ENCODE peak calls at places on chromosome 13, in four cellular contexts. V is IMR-90, W is neuronal stem cell, G is hepatocyte. J is an unnamed sample.

GRCh38 chr13:20182231-20182846 is 10.4 kb downstream of the GJB2 start:
- DNase-seq in G (peak; percentile 86), W (peak; percentile 74), V (peak; percentile 80), J (peak; percentile 79)

GRCh38 chr13:94345374-94346195 is 133.9 kb downstream of the DCT start:
- DNase-seq in V (peak; percentile 44), G (peak; percentile 26), W (no peak), J (no peak)

GRCh38 chr13:41017153-41017552 is 2.0 kb downstream of the ELF1 start:
- DNase-seq in V (no peak), G (peak; percentile 26), W (no peak), J (no peak)

GRCh38 chr13:31824705-31825512 is 85.6 kb downstream of the RXFP2 start:
- DNase-seq in V (peak; percentile 16), W (no peak), G (no peak), J (no peak)

GRCh38 chr13:95184317-95184716 is 116.9 kb downstream of the ABCC4 start:
- DNase-seq in V (no peak), W (no peak), G (no peak), J (no peak)

GRCh38 chr13:41345165-41345920 is 34.3 kb downstream of the NAA16 start:
- DNase-seq in G (no peak), V (no peak), W (no peak), J (no peak)

GRCh38 chr13:52983836-52984235 is 44.8 kb upstream of the OLFM4 start:
- DNase-seq in V (no peak), G (no peak), W (no peak), J (no peak)

GRCh38 chr13:21458457-21458815 is 667 bp downstream of the ZDHHC20 start:
- DNase-seq in V (no peak), G (peak; percentile 69), W (no peak), J (peak; percentile 78)

GRCh38 chr13:111004444-111004843 is 89.6 kb upstream of the ANKRD10 start:
- DNase-seq in V (no peak), W (no peak), G (no peak), J (no peak)

GRCh38 chr13:114057131-114058050 is 75.0 kb downstream of the RASA3 start:
- DNase-seq in V (no peak), W (no peak), G (no peak), J (no peak)

GRCh38 chr13:112928958-112929777 is 39.8 kb upstream of the MCF2L start:
- DNase-seq in W (no peak), G (peak; percentile 81), V (peak; percentile 28), J (no peak)

GRCh38 chr13:22561581-22561980 is 619.2 kb upstream of the SGCG start:
- DNase-seq in V (no peak), W (no peak), G (no peak), J (no peak)

GRCh38 chr13:39341238-39341637 is 261.8 kb downstream of the LHFPL6 start:
- DNase-seq in V (no peak), G (no peak), W (no peak), J (no peak)

GRCh38 chr13:98595134-98595533 is 18.2 kb upstream of the STK24 start:
- DNase-seq in G (no peak), W (no peak), V (no peak), J (no peak)

GRCh38 chr13:50357586-50358118 is 342.4 kb downstream of the KCNRG start:
- DNase-seq in V (peak; percentile 93), W (no peak), G (peak; percentile 70), J (no peak)

GRCh38 chr13:25276748-25277147 is 10.5 kb downstream of the MTMR6 start:
- DNase-seq in G (no peak), V (peak; percentile 65), W (no peak), J (no peak)

GRCh38 chr13:25286969-25287961 is at the start of gene MTMR6:
- DNase-seq in V (peak; percentile 82), W (peak; percentile 85), G (peak; percentile 94), J (peak; percentile 90)

GRCh38 chr13:25281193-25281936 is 5.9 kb downstream of the MTMR6 start:
- DNase-seq in V (peak; percentile 3), G (no peak), W (no peak), J (no peak)

GRCh38 chr13:25286308-25286968 is 850 bp downstream of the MTMR6 start:
- DNase-seq in V (peak; percentile 58), W (peak; percentile 5), G (peak; percentile 46), J (peak; percentile 36)

GRCh38 chr13:25281937-25282332 is 5.4 kb downstream of the MTMR6 start:
- DNase-seq in G (no peak), V (no peak), W (no peak), J (no peak)
- H3K4me2 ChIP-seq in G (no peak overlapping the region), V (no peak overlapping the region), W (no peak overlapping the region), J (no peak overlapping the region)

GRCh38 chr13:51946163-51946669 is 65.0 kb downstream of the ATP7B start:
- DNase-seq in G (no peak), W (no peak), V (no peak), J (no peak)

GRCh38 chr13:51945149-51945548 is 66.1 kb downstream of the ATP7B start:
- DNase-seq in G (no peak), V (no peak), W (no peak), J (no peak)

GRCh38 chr13:51944428-51944827 is 66.8 kb downstream of the ATP7B start:
- DNase-seq in W (no peak), G (no peak), V (no peak), J (no peak)

GRCh38 chr13:51942189-51942588 is 69.1 kb downstream of the ATP7B start:
- DNase-seq in W (no peak), G (no peak), V (no peak), J (no peak)

DNA sequence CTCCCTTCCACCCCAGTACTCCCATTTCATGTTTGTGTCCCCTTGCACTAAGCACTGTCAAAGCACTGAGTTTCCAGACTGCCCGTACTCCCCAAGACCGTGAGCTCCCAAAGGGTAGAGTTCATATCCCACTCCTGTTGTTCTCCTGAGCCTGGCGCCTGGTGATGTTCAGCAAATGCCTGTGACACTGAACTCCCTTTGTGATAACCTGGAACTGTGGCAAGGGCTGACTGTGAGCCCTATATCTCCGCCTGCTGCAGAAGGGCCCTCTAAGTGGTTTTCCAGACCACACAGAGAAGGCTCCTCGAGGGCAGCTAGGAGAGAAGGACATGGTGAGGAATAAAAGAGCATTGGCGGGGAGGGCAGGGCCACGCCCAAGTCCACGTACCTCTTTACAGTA is 67.5 kb downstream of the ATP7B start:
- DNase-seq in W (no peak), G (no peak), V (no peak), J (no peak)
- H3K4me2 ChIP-seq in W (no peak overlapping the region), G (no peak overlapping the region), V (no peak overlapping the region), J (no peak overlapping the region)

GRCh38 chr13:24910502-24911134 is 146.6 kb downstream of the RNF17 start:
- DNase-seq in V (peak; percentile 6), G (no peak), W (no peak), J (no peak)
- H3K4me2 ChIP-seq in V (no peak overlapping the region), G (no peak overlapping the region), W (no peak overlapping the region), J (no peak overlapping the region)

GRCh38 chr13:76157926-76158325 is 521.8 kb downstream of the LMO7 start:
- DNase-seq in G (no peak), W (no peak), V (no peak), J (no peak)

GRCh38 chr13:76148374-76148773 is 512.2 kb downstream of the LMO7 start:
- DNase-seq in W (no peak), V (no peak), G (no peak), J (no peak)

GRCh38 chr13:76148926-76149325 is 512.8 kb downstream of the LMO7 start:
- DNase-seq in V (peak; percentile 93), W (no peak), G (peak; percentile 13), J (no peak)

DNA sequence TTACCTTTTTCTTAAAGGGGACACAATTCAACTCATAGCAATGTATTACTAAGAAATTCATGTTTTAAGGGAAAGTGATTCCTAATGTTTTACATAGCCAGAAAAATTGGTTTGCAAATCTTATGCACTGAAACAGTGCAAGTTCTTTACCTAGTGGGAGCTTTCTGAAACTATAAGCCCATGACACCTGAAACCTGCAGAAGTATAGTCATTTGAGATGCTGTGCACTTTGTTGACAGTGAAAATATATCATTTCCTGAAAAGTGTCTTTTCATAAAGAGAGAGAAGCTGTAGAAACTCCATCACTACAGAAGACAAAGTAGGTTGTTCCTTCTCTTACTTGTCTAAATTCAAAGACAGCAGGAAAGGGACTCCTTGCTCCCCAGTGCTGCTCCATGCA is 517.1 kb downstream of the LMO7 start:
- DNase-seq in V (no peak), G (no peak), W (no peak), J (no peak)
- H3K4me2 ChIP-seq in V (no peak overlapping the region), G (no peak overlapping the region), W (no peak overlapping the region), J (no peak overlapping the region)

GRCh38 chr13:45695198-45695730 is 6.9 kb upstream of the CBY2 start:
- DNase-seq in W (no peak), G (no peak), V (no peak), J (no peak)
- H3K4me2 ChIP-seq in W (no peak overlapping the region), G (no peak overlapping the region), V (no peak overlapping the region), J (no peak overlapping the region)

DNA sequence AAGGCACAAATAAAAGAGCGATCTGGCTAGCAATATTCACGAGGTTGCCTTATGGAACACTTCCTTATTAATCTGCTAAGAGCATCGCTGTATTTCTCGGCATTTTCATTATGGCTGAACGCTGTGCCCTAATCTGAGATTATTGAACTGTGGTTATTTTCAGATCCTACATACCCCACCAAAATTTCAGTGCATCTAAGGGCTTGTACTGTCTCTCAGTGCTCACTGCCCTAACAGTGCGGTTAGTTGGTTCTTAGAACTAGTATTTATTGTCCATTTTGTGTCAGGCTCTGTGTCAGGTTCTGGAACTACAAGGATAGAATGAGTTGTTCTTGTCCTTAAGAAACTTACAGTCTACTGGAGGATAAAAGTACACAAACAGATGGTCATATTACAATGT is 51.6 kb downstream of the FLT3 start:
- DNase-seq in W (no peak), G (no peak), V (no peak), J (no peak)
- H3K4me2 ChIP-seq in W (no peak overlapping the region), G (no peak overlapping the region), V (no peak overlapping the region), J (peak overlapping the region; percentile 6)

DNA sequence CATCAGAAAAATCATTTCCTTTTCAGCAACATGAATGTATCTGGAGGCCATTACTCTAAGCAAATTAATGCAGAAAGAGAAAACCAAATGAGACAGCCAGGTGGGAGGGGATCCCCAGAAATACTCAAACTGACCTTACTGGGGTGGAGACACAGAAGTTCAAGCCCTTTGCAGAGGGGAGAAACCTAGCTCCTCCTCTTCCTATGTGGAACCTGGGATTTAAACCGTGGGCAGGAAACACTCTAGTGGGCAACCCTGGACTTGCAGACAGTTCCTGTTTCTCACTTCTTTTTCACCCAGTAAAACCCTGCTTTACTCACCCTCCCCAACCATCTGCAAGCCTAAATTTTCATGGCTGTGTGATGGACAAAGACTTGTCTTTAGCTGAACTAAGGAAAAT is 61.3 kb downstream of the SLITRK6 start:
- DNase-seq in W (no peak), G (no peak), V (no peak), J (no peak)
- H3K4me2 ChIP-seq in W (no peak overlapping the region), G (no peak overlapping the region), V (no peak overlapping the region), J (no peak overlapping the region)

GRCh38 chr13:24150613-24151012 is 9.9 kb upstream of the SPATA13 start:
- DNase-seq in W (no peak), V (no peak), G (no peak), J (no peak)
- H3K4me2 ChIP-seq in W (no peak overlapping the region), V (no peak overlapping the region), G (no peak overlapping the region), J (no peak overlapping the region)

GRCh38 chr13:80551650-80552497 is 210.9 kb upstream of the SPRY2 start:
- DNase-seq in W (no peak), G (no peak), V (no peak), J (no peak)
- H3K4me2 ChIP-seq in W (no peak overlapping the region), G (no peak overlapping the region), V (no peak overlapping the region), J (peak overlapping the region; percentile 44)

J was measured in GM23338.